ENCODE peak calls at places on chromosomes 4 and X, in seven cellular contexts. One of them, this sample, is unnamed.

GRCh38 chrX:102067966-102068723 is 57.3 kb upstream of the TCEAL2 start:
- DNase-seq in activated CD4-positive, alpha-beta T cell treated with anti-CD3 and anti-CD28 coated beads for 1 hour: no peak
- DNase-seq in fibroblast of mammary gland: peak
- DNase-seq in ELR: peak
- DNase-seq in AG04450: no peak
- DNase-seq in HFFc6: peak
- DNase-seq in mucosa of gallbladder: peak
- DNase-seq in this sample: no peak

GRCh38 chr4:154004028-154004427 is 215.1 kb upstream of the SFRP2 start:
- DNase-seq in AG04450: no peak
- DNase-seq in activated CD4-positive, alpha-beta T cell treated with anti-CD3 and anti-CD28 coated beads for 1 hour: no peak
- DNase-seq in fibroblast of mammary gland: peak
- DNase-seq in HFFc6: no peak
- DNase-seq in ELR: no peak
- DNase-seq in mucosa of gallbladder: no peak
- DNase-seq in this sample: no peak

GRCh38 chrX:17412692-17413091 is 37.7 kb downstream of the NHS start:
- DNase-seq in mucosa of gallbladder: no peak
- DNase-seq in fibroblast of mammary gland: peak
- DNase-seq in HFFc6: peak
- DNase-seq in AG04450: peak
- DNase-seq in activated CD4-positive, alpha-beta T cell treated with anti-CD3 and anti-CD28 coated beads for 1 hour: no peak
- DNase-seq in ELR: peak
- DNase-seq in this sample: no peak

GRCh38 chrX:36898301-36898700 is 109.9 kb upstream of the FAM47C start:
- DNase-seq in ELR: peak
- DNase-seq in mucosa of gallbladder: no peak
- DNase-seq in fibroblast of mammary gland: peak
- DNase-seq in activated CD4-positive, alpha-beta T cell treated with anti-CD3 and anti-CD28 coated beads for 1 hour: no peak
- DNase-seq in AG04450: no peak
- DNase-seq in HFFc6: no peak
- DNase-seq in this sample: peak

GRCh38 chrX:131830400-131831184 is 192.5 kb upstream of the STK26 start:
- DNase-seq in ELR: peak
- DNase-seq in activated CD4-positive, alpha-beta T cell treated with anti-CD3 and anti-CD28 coated beads for 1 hour: no peak
- DNase-seq in mucosa of gallbladder: peak
- DNase-seq in AG04450: no peak
- DNase-seq in HFFc6: peak
- DNase-seq in fibroblast of mammary gland: peak
- DNase-seq in this sample: peak

GRCh38 chrX:74119016-74119910 is 184.7 kb upstream of the ZCCHC13 start:
- DNase-seq in AG04450: no peak
- DNase-seq in mucosa of gallbladder: no peak
- DNase-seq in activated CD4-positive, alpha-beta T cell treated with anti-CD3 and anti-CD28 coated beads for 1 hour: no peak
- DNase-seq in HFFc6: peak
- DNase-seq in ELR: peak
- DNase-seq in fibroblast of mammary gland: peak
- DNase-seq in this sample: no peak

GRCh38 chr4:10186228-10187214 is 69.9 kb upstream of the WDR1 start:
- DNase-seq in AG04450: no peak
- DNase-seq in mucosa of gallbladder: no peak
- DNase-seq in activated CD4-positive, alpha-beta T cell treated with anti-CD3 and anti-CD28 coated beads for 1 hour: no peak
- DNase-seq in fibroblast of mammary gland: no peak
- DNase-seq in HFFc6: peak
- DNase-seq in ELR: peak
- DNase-seq in this sample: no peak

GRCh38 chr4:94455081-94455480 is 3.3 kb downstream of the PDLIM5 start:
- DNase-seq in mucosa of gallbladder: peak
- DNase-seq in HFFc6: peak
- DNase-seq in AG04450: peak
- DNase-seq in fibroblast of mammary gland: peak
- DNase-seq in activated CD4-positive, alpha-beta T cell treated with anti-CD3 and anti-CD28 coated beads for 1 hour: no peak
- DNase-seq in ELR: peak
- DNase-seq in this sample: peak

GRCh38 chr4:54527532-54527931 is 130.2 kb upstream of the KIT start:
- DNase-seq in ELR: no peak
- DNase-seq in fibroblast of mammary gland: no peak
- DNase-seq in mucosa of gallbladder: no peak
- DNase-seq in activated CD4-positive, alpha-beta T cell treated with anti-CD3 and anti-CD28 coated beads for 1 hour: no peak
- DNase-seq in AG04450: no peak
- DNase-seq in HFFc6: no peak
- DNase-seq in this sample: no peak

GRCh38 chrX:143027262-143027661 is 1.5 kb downstream of the SPANXN4 start:
- DNase-seq in fibroblast of mammary gland: no peak
- DNase-seq in mucosa of gallbladder: no peak
- DNase-seq in HFFc6: no peak
- DNase-seq in AG04450: no peak
- DNase-seq in activated CD4-positive, alpha-beta T cell treated with anti-CD3 and anti-CD28 coated beads for 1 hour: no peak
- DNase-seq in ELR: no peak
- DNase-seq in this sample: no peak

GRCh38 chr4:123418486-123418931 is 21.9 kb downstream of the SPRY1 start:
- DNase-seq in mucosa of gallbladder: no peak
- DNase-seq in HFFc6: peak
- DNase-seq in fibroblast of mammary gland: peak
- DNase-seq in activated CD4-positive, alpha-beta T cell treated with anti-CD3 and anti-CD28 coated beads for 1 hour: no peak
- DNase-seq in ELR: peak
- DNase-seq in AG04450: peak
- DNase-seq in this sample: peak

GRCh38 chr4:76108467-76109181 is 34.1 kb downstream of the ART3 start:
- DNase-seq in AG04450: no peak
- DNase-seq in HFFc6: no peak
- DNase-seq in activated CD4-positive, alpha-beta T cell treated with anti-CD3 and anti-CD28 coated beads for 1 hour: no peak
- DNase-seq in fibroblast of mammary gland: peak
- DNase-seq in ELR: peak
- DNase-seq in mucosa of gallbladder: no peak
- DNase-seq in this sample: no peak

GRCh38 chrX:115560978-115561604 is at the start of gene PLS3:
- DNase-seq in activated CD4-positive, alpha-beta T cell treated with anti-CD3 and anti-CD28 coated beads for 1 hour: no peak
- DNase-seq in AG04450: peak
- DNase-seq in mucosa of gallbladder: peak
- DNase-seq in HFFc6: peak
- DNase-seq in ELR: peak
- DNase-seq in fibroblast of mammary gland: peak
- DNase-seq in this sample: peak

GRCh38 chr4:80171251-80171650 is 26.1 kb upstream of the PRDM8 start:
- DNase-seq in ELR: peak
- DNase-seq in fibroblast of mammary gland: peak
- DNase-seq in AG04450: no peak
- DNase-seq in activated CD4-positive, alpha-beta T cell treated with anti-CD3 and anti-CD28 coated beads for 1 hour: no peak
- DNase-seq in mucosa of gallbladder: no peak
- DNase-seq in HFFc6: peak
- DNase-seq in this sample: no peak

This sample was measured in small intestine.